ENCODE peak calls at places on chromosomes 16 and 17, in eight cellular contexts. D is EL; O is ACHN; W is LoVo; R is H54; E is CD4-positive, alpha-beta memory T cell; B is activated naive CD4-positive, alpha-beta T cell treated with Interleukin-2 at 50 U/mL for 16 hours; K is activated T-cell treated with anti-CD3 and anti-CD28 coated beads for 24 hours. P is an unnamed sample.
A peak's percentile ranks its signal among the peaks of the same experiment; 100 is the strongest.

GRCh38 chr16:627458-628239 is 3.1 kb upstream of the WFIKKN1 start:
- DNase-seq in D (no peak), O (peak; percentile 78), W (no peak), R (peak; percentile 86), E (no peak), B (no peak), K (no peak), P (no peak)

GRCh38 chr16:50235581-50235980 is 30.8 kb upstream of the ADCY7 start:
- DNase-seq in D (no peak), O (no peak), W (no peak), R (no peak), E (no peak), B (no peak), K (no peak), P (no peak)

GRCh38 chr16:3951861-3952332 is 71.4 kb upstream of the CREBBP start:
- DNase-seq in D (no peak), O (no peak), W (no peak), R (no peak), E (no peak), B (no peak), K (no peak), P (no peak)

GRCh38 chr17:77106874-77107358 is 33.9 kb upstream of the SEC14L1 start:
- DNase-seq in D (no peak), O (no peak), W (no peak), R (no peak), E (no peak), B (peak; percentile 15), K (no peak), P (peak; percentile 46)

GRCh38 chr17:7380321-7380720 is 568 bp upstream of the TNK1 start:
- DNase-seq in D (peak; percentile 65), O (no peak), W (no peak), R (no peak), E (no peak), B (no peak), K (no peak), P (no peak)

GRCh38 chr17:16286947-16287562 is 66.2 kb downstream of the CENPV start:
- DNase-seq in D (peak; percentile 18), O (peak; percentile 82), W (no peak), R (no peak), E (no peak), B (no peak), K (no peak), P (peak; percentile 78)

GRCh38 chr16:88315543-88316105 is 67.1 kb upstream of the ZNF469 start:
- DNase-seq in D (peak; percentile 66), O (no peak), W (peak; percentile 15), R (peak; percentile 81), E (no peak), B (no peak), K (no peak), P (no peak)

GRCh38 chr17:81976332-81977210 is 858 bp upstream of the ASPSCR1 start:
- DNase-seq in D (no peak), O (peak; percentile 30), W (peak; percentile 11), R (no peak), E (no peak), B (peak; percentile 37), K (peak; percentile 24), P (no peak)

GRCh38 chr17:7897090-7897489 is 8.5 kb downstream of the CHD3 start:
- DNase-seq in D (no peak), O (no peak), W (no peak), R (no peak), E (no peak), B (no peak), K (no peak), P (no peak)

GRCh38 chr16:86508947-86509758 is 1.2 kb upstream of the FOXF1 start:
- DNase-seq in D (peak; percentile 83), O (peak; percentile 58), W (peak; percentile 42), R (peak; percentile 90), E (no peak), B (no peak), K (no peak), P (no peak)

GRCh38 chr16:84260766-84261165 is 21.0 kb upstream of the KCNG4 start:
- DNase-seq in D (no peak), O (no peak), W (no peak), R (no peak), E (no peak), B (no peak), K (no peak), P (no peak)

GRCh38 chr17:3636908-3637373 is 381 bp downstream of the CTNS start:
- DNase-seq in D (peak; percentile 18), O (peak; percentile 25), W (no peak), R (no peak), E (no peak), B (no peak), K (no peak), P (no peak)

GRCh38 chr17:39625198-39625769 is 1.5 kb upstream of the PPP1R1B start:
- DNase-seq in D (no peak), O (no peak), W (peak; percentile 47), R (no peak), E (no peak), B (no peak), K (no peak), P (no peak)

GRCh38 chr17:44547625-44548297 is 9.5 kb upstream of the FZD2 start:
- DNase-seq in D (no peak), O (no peak), W (no peak), R (no peak), E (no peak), B (no peak), K (no peak), P (no peak)

GRCh38 chr16:1024126-1024525 is 42.6 kb downstream of the SOX8 start:
- DNase-seq in D (no peak), O (no peak), W (no peak), R (no peak), E (no peak), B (no peak), K (no peak), P (no peak)

GRCh38 chr16:77761204-77761603 is 27.2 kb upstream of the VAT1L start:
- DNase-seq in D (no peak), O (no peak), W (no peak), R (no peak), E (no peak), B (no peak), K (no peak), P (no peak)

GRCh38 chr17:67994827-67995567 is 1.3 kb downstream of the C17orf58 start:
- DNase-seq in D (peak; percentile 83), O (peak; percentile 78), W (peak; percentile 30), R (peak; percentile 78), E (no peak), B (no peak), K (no peak), P (peak; percentile 40)

GRCh38 chr17:28763804-28764266 is 20.0 kb downstream of the TRAF4 start:
- DNase-seq in D (peak; percentile 78), O (peak; percentile 83), W (peak; percentile 57), R (peak; percentile 57), E (peak; percentile 77), B (peak; percentile 79), K (peak; percentile 66), P (peak; percentile 79)

GRCh38 chr17:75672011-75672410 is 4.9 kb downstream of the SAP30BP start:
- DNase-seq in D (no peak), O (no peak), W (no peak), R (no peak), E (no peak), B (no peak), K (no peak), P (no peak)

GRCh38 chr16:3599121-3599520 is 12.3 kb downstream of the SLX4 start:
- DNase-seq in D (no peak), O (no peak), W (no peak), R (no peak), E (no peak), B (no peak), K (no peak), P (no peak)

GRCh38 chr16:86505185-86505898 is 5.0 kb upstream of the FOXF1 start:
- DNase-seq in D (no peak), O (no peak), W (no peak), R (no peak), E (no peak), B (no peak), K (no peak), P (no peak)

GRCh38 chr17:550776-551175 is 163.9 kb downstream of the VPS53 start:
- DNase-seq in D (peak; percentile 56), O (peak; percentile 33), W (no peak), R (peak; percentile 17), E (no peak), B (no peak), K (no peak), P (no peak)

GRCh38 chr16:27195941-27196595 is 7.3 kb upstream of the KDM8 start:
- DNase-seq in D (no peak), O (no peak), W (peak; percentile 16), R (no peak), E (peak; percentile 86), B (peak; percentile 14), K (no peak), P (no peak)

GRCh38 chr16:8937803-8938202 is 25.9 kb downstream of the USP7 start:
- DNase-seq in D (no peak), O (no peak), W (no peak), R (no peak), E (no peak), B (no peak), K (no peak), P (no peak)

GRCh38 chr17:1607971-1608320 is 20.7 kb downstream of the SLC43A2 start:
- DNase-seq in D (no peak), O (no peak), W (no peak), R (no peak), E (no peak), B (no peak), K (no peak), P (no peak)

GRCh38 chr17:74083321-74083720 is 120.2 kb upstream of the RPL38 start:
- DNase-seq in D (no peak), O (no peak), W (no peak), R (no peak), E (no peak), B (no peak), K (no peak), P (no peak)

GRCh38 chr16:86019446-86020047 is 120.6 kb downstream of the IRF8 start:
- DNase-seq in D (no peak), O (no peak), W (no peak), R (no peak), E (no peak), B (no peak), K (no peak), P (no peak)

GRCh38 chr17:297758-298157 is 54.8 kb downstream of the RPH3AL start:
- DNase-seq in D (no peak), O (no peak), W (no peak), R (no peak), E (no peak), B (no peak), K (no peak), P (no peak)

GRCh38 chr17:75783069-75783783 is 1.4 kb upstream of the UNK start:
- DNase-seq in D (peak; percentile 68), O (peak; percentile 68), W (peak; percentile 75), R (no peak), E (peak; percentile 66), B (no peak), K (no peak), P (peak; percentile 71)

P was measured in B cell.